ENCODE peak calls at places on chromosomes 6 and 20, in five cellular contexts. One of them, this sample, is unnamed.

GRCh38 chr20:363319-364078 is 16.6 kb downstream of the NRSN2 start:
- DNase-seq in HT1080: peak
- DNase-seq in GM13977: no peak
- DNase-seq in endothelial cell: no peak
- DNase-seq in lung microvascular endothelial cell: peak
- DNase-seq in this sample: no peak

GRCh38 chr6:166476061-166476591 is 93.4 kb upstream of the MPC1 start:
- DNase-seq in HT1080: no peak
- DNase-seq in GM13977: no peak
- DNase-seq in endothelial cell: no peak
- DNase-seq in lung microvascular endothelial cell: no peak
- DNase-seq in this sample: no peak

GRCh38 chr6:56840467-56841371 is 114.2 kb upstream of the BEND6 start:
- DNase-seq in HT1080: peak
- DNase-seq in GM13977: no peak
- DNase-seq in endothelial cell: no peak
- DNase-seq in lung microvascular endothelial cell: peak
- DNase-seq in this sample: peak

GRCh38 chr20:64116016-64116415 is 8.7 kb upstream of the NPBWR2 start:
- DNase-seq in HT1080: no peak
- DNase-seq in GM13977: no peak
- DNase-seq in endothelial cell: no peak
- DNase-seq in lung microvascular endothelial cell: no peak
- DNase-seq in this sample: no peak

GRCh38 chr6:169286961-169287360 is 33.3 kb upstream of the THBS2 start:
- DNase-seq in HT1080: no peak
- DNase-seq in GM13977: no peak
- DNase-seq in endothelial cell: no peak
- DNase-seq in lung microvascular endothelial cell: no peak
- DNase-seq in this sample: no peak

GRCh38 chr20:23629017-23629541 is 8.7 kb downstream of the CST3 start:
- DNase-seq in HT1080: peak
- DNase-seq in GM13977: no peak
- DNase-seq in endothelial cell: no peak
- DNase-seq in lung microvascular endothelial cell: peak
- DNase-seq in this sample: peak

GRCh38 chr6:4474810-4475209 is 301.4 kb upstream of the CDYL start:
- DNase-seq in HT1080: no peak
- DNase-seq in GM13977: no peak
- DNase-seq in endothelial cell: no peak
- DNase-seq in lung microvascular endothelial cell: no peak
- DNase-seq in this sample: no peak

GRCh38 chr6:134523903-134524302 is 206.0 kb upstream of the SGK1 start:
- DNase-seq in HT1080: no peak
- DNase-seq in GM13977: no peak
- DNase-seq in endothelial cell: no peak
- DNase-seq in lung microvascular endothelial cell: no peak
- DNase-seq in this sample: no peak

GRCh38 chr20:14707865-14708574 is 370.6 kb upstream of the FLRT3 start:
- DNase-seq in HT1080: no peak
- DNase-seq in GM13977: no peak
- DNase-seq in endothelial cell: no peak
- DNase-seq in lung microvascular endothelial cell: no peak
- DNase-seq in this sample: no peak

GRCh38 chr20:62812907-62813200 is 4.0 kb upstream of the COL9A3 start:
- DNase-seq in HT1080: no peak
- DNase-seq in GM13977: no peak
- DNase-seq in endothelial cell: no peak
- DNase-seq in lung microvascular endothelial cell: no peak
- DNase-seq in this sample: no peak

GRCh38 chr20:5835870-5836269 is 85.7 kb downstream of the SHLD1 start:
- DNase-seq in HT1080: peak
- DNase-seq in GM13977: no peak
- DNase-seq in endothelial cell: no peak
- DNase-seq in lung microvascular endothelial cell: peak
- DNase-seq in this sample: peak

GRCh38 chr6:136719280-136720044 is 72.8 kb downstream of the MAP3K5 start:
- DNase-seq in HT1080: no peak
- DNase-seq in GM13977: peak
- DNase-seq in endothelial cell: no peak
- DNase-seq in lung microvascular endothelial cell: no peak
- DNase-seq in this sample: peak

GRCh38 chr20:63320616-63321147 is 27.7 kb downstream of the COL20A1 start:
- DNase-seq in HT1080: no peak
- DNase-seq in GM13977: no peak
- DNase-seq in endothelial cell: no peak
- DNase-seq in lung microvascular endothelial cell: no peak
- DNase-seq in this sample: no peak

GRCh38 chr20:19758888-19759331 is 852 bp downstream of the RIN2 start:
- DNase-seq in HT1080: no peak
- DNase-seq in GM13977: peak
- DNase-seq in endothelial cell: peak
- DNase-seq in lung microvascular endothelial cell: peak
- DNase-seq in this sample: peak

GRCh38 chr20:62926229-62927127 is at the start of gene DIDO1:
- DNase-seq in HT1080: peak
- DNase-seq in GM13977: peak
- DNase-seq in endothelial cell: peak
- DNase-seq in lung microvascular endothelial cell: peak
- DNase-seq in this sample: peak

GRCh38 chr20:3045042-3045815 is 623 bp upstream of the MRPS26 start:
- DNase-seq in HT1080: no peak
- DNase-seq in GM13977: peak
- DNase-seq in endothelial cell: no peak
- DNase-seq in lung microvascular endothelial cell: no peak
- DNase-seq in this sample: peak

GRCh38 chr20:13638162-13638495 is 603 bp downstream of the TASP1 start:
- DNase-seq in HT1080: peak
- DNase-seq in GM13977: no peak
- DNase-seq in endothelial cell: no peak
- DNase-seq in lung microvascular endothelial cell: no peak
- DNase-seq in this sample: no peak

GRCh38 chr20:46823271-46823747 is 71.3 kb upstream of the EYA2 start:
- DNase-seq in HT1080: no peak
- DNase-seq in GM13977: no peak
- DNase-seq in endothelial cell: no peak
- DNase-seq in lung microvascular endothelial cell: no peak
- DNase-seq in this sample: no peak

GRCh38 chr6:90413867-90414266 is 117.2 kb upstream of the BACH2 start:
- DNase-seq in HT1080: no peak
- DNase-seq in GM13977: peak
- DNase-seq in endothelial cell: peak
- DNase-seq in lung microvascular endothelial cell: no peak
- DNase-seq in this sample: peak

GRCh38 chr6:13432526-13433218 is 54.7 kb downstream of the GFOD1 start:
- DNase-seq in HT1080: no peak
- DNase-seq in GM13977: no peak
- DNase-seq in endothelial cell: no peak
- DNase-seq in lung microvascular endothelial cell: no peak
- DNase-seq in this sample: peak

GRCh38 chr20:51910202-51911050 is 108.1 kb upstream of the SALL4 start:
- DNase-seq in HT1080: peak
- DNase-seq in GM13977: no peak
- DNase-seq in endothelial cell: no peak
- DNase-seq in lung microvascular endothelial cell: peak
- DNase-seq in this sample: no peak

GRCh38 chr20:31440012-31440659 is at the start of gene DEFB123:
- DNase-seq in HT1080: peak
- DNase-seq in GM13977: no peak
- DNase-seq in endothelial cell: no peak
- DNase-seq in lung microvascular endothelial cell: no peak
- DNase-seq in this sample: no peak

GRCh38 chr6:170152989-170153388 is 137.9 kb downstream of the DLL1 start:
- DNase-seq in HT1080: peak
- DNase-seq in GM13977: no peak
- DNase-seq in endothelial cell: no peak
- DNase-seq in lung microvascular endothelial cell: no peak
- DNase-seq in this sample: no peak

GRCh38 chr6:104625536-104625935 is 234.2 kb downstream of the HACE1 start:
- DNase-seq in HT1080: peak
- DNase-seq in GM13977: no peak
- DNase-seq in endothelial cell: no peak
- DNase-seq in lung microvascular endothelial cell: peak
- DNase-seq in this sample: peak

GRCh38 chr6:166688901-166689300 is 61.9 kb upstream of the RPS6KA2 start:
- DNase-seq in HT1080: no peak
- DNase-seq in GM13977: no peak
- DNase-seq in endothelial cell: no peak
- DNase-seq in lung microvascular endothelial cell: no peak
- DNase-seq in this sample: no peak

GRCh38 chr20:58837717-58838116 is 13.0 kb downstream of the GNAS-AS1 start:
- DNase-seq in HT1080: no peak
- DNase-seq in GM13977: no peak
- DNase-seq in endothelial cell: no peak
- DNase-seq in lung microvascular endothelial cell: no peak
- DNase-seq in this sample: no peak

GRCh38 chr6:7617954-7618764 is 28.2 kb downstream of the SNRNP48 start:
- DNase-seq in HT1080: peak
- DNase-seq in GM13977: no peak
- DNase-seq in endothelial cell: no peak
- DNase-seq in lung microvascular endothelial cell: peak
- DNase-seq in this sample: peak

GRCh38 chr20:33919653-33920052 is 74.1 kb upstream of the RALY start:
- DNase-seq in HT1080: no peak
- DNase-seq in GM13977: no peak
- DNase-seq in endothelial cell: no peak
- DNase-seq in lung microvascular endothelial cell: no peak
- DNase-seq in this sample: no peak

GRCh38 chr6:108476381-108476780 is 84.3 kb upstream of the FOXO3 start:
- DNase-seq in HT1080: no peak
- DNase-seq in GM13977: no peak
- DNase-seq in endothelial cell: no peak
- DNase-seq in lung microvascular endothelial cell: no peak
- DNase-seq in this sample: no peak

GRCh38 chr20:50537546-50538201 is 27.5 kb downstream of the PTPN1 start:
- DNase-seq in HT1080: no peak
- DNase-seq in GM13977: no peak
- DNase-seq in endothelial cell: no peak
- DNase-seq in lung microvascular endothelial cell: no peak
- DNase-seq in this sample: no peak

GRCh38 chr20:23857954-23858565 is 21.5 kb downstream of the CST5 start:
- DNase-seq in HT1080: no peak
- DNase-seq in GM13977: no peak
- DNase-seq in endothelial cell: no peak
- DNase-seq in lung microvascular endothelial cell: no peak
- DNase-seq in this sample: no peak

GRCh38 chr6:100479180-100480035 is 14.7 kb upstream of the SIM1 start:
- DNase-seq in HT1080: peak
- DNase-seq in GM13977: no peak
- DNase-seq in endothelial cell: no peak
- DNase-seq in lung microvascular endothelial cell: peak
- DNase-seq in this sample: peak

GRCh38 chr20:31568773-31569162 is 36.3 kb upstream of the ID1 start:
- DNase-seq in HT1080: no peak
- DNase-seq in GM13977: no peak
- DNase-seq in endothelial cell: no peak
- DNase-seq in lung microvascular endothelial cell: no peak
- DNase-seq in this sample: no peak

GRCh38 chr20:49037962-49038387 is 8.1 kb upstream of the CSE1L start:
- DNase-seq in HT1080: no peak
- DNase-seq in GM13977: no peak
- DNase-seq in endothelial cell: no peak
- DNase-seq in lung microvascular endothelial cell: no peak
- DNase-seq in this sample: no peak

GRCh38 chr6:15375638-15376290 is 129.9 kb downstream of the JARID2 start:
- DNase-seq in HT1080: no peak
- DNase-seq in GM13977: no peak
- DNase-seq in endothelial cell: no peak
- DNase-seq in lung microvascular endothelial cell: no peak
- DNase-seq in this sample: peak

GRCh38 chr20:9287826-9288225 is 218.9 kb downstream of the PLCB4 start:
- DNase-seq in HT1080: no peak
- DNase-seq in GM13977: no peak
- DNase-seq in endothelial cell: no peak
- DNase-seq in lung microvascular endothelial cell: no peak
- DNase-seq in this sample: no peak

GRCh38 chr6:53581161-53581560 is 36.3 kb upstream of the GCLC start:
- DNase-seq in HT1080: peak
- DNase-seq in GM13977: no peak
- DNase-seq in endothelial cell: no peak
- DNase-seq in lung microvascular endothelial cell: no peak
- DNase-seq in this sample: no peak

GRCh38 chr20:48231253-48231652 is 446.0 kb upstream of the SULF2 start:
- DNase-seq in HT1080: no peak
- DNase-seq in GM13977: no peak
- DNase-seq in endothelial cell: no peak
- DNase-seq in lung microvascular endothelial cell: no peak
- DNase-seq in this sample: no peak